ENCODE peak calls at places on chromosomes 12 and 14, in six cellular contexts. R is hepatocyte, O is right cardiac atrium, K is NT2/D1, Z is skeletal muscle cell, J is OCI-LY7. E is an unnamed sample.
A peak's percentile ranks its signal among the peaks of the same experiment; 100 is the strongest.

GRCh38 chr12:27521981-27522380 is 2.0 kb upstream of the PPFIBP1 start:
- DNase-seq in R (no peak), O (no peak), K (no peak), Z (no peak), J (no peak), E (no peak)

GRCh38 chr12:19596755-19597154 is 157.5 kb downstream of the AEBP2 start:
- DNase-seq in R (no peak), O (no peak), K (no peak), Z (no peak), J (no peak), E (no peak)

GRCh38 chr12:5969974-5970690 is 25.1 kb upstream of the ANO2 start:
- DNase-seq in R (no peak), O (no peak), K (no peak), Z (no peak), J (no peak), E (no peak)

GRCh38 chr14:28759056-28759657 is 7.4 kb upstream of the FOXG1 start:
- DNase-seq in R (no peak), O (no peak), K (no peak), Z (no peak), J (no peak), E (no peak)

GRCh38 chr14:51004801-51005526 is 60.7 kb upstream of the PYGL start:
- DNase-seq in R (peak; percentile 47), O (no peak), K (no peak), Z (no peak), J (no peak), E (no peak)

GRCh38 chr14:38079268-38079667 is 128.4 kb upstream of the SSTR1 start:
- DNase-seq in R (peak; percentile 16), O (no peak), K (no peak), Z (no peak), J (no peak), E (no peak)

GRCh38 chr14:53879022-53879686 is 77.5 kb downstream of the BMP4 start:
- DNase-seq in R (no peak), O (no peak), K (no peak), Z (no peak), J (no peak), E (no peak)

GRCh38 chr14:95225251-95225887 is 68.0 kb upstream of the DICER1 start:
- DNase-seq in R (no peak), O (no peak), K (no peak), Z (no peak), J (no peak), E (no peak)

GRCh38 chr12:57993030-57993429 is 51.7 kb downstream of the ATP23 start:
- DNase-seq in R (no peak), O (no peak), K (no peak), Z (no peak), J (no peak), E (no peak)

GRCh38 chr12:62957233-62957953 is 22.4 kb upstream of the PPM1H start:
- DNase-seq in R (no peak), O (no peak), K (peak; percentile 59), Z (no peak), J (no peak), E (no peak)

GRCh38 chr14:97723834-97724770 is 926.9 kb downstream of the VRK1 start:
- DNase-seq in R (no peak), O (no peak), K (no peak), Z (no peak), J (no peak), E (peak; percentile 54)

GRCh38 chr14:92780444-92780843 is 13.7 kb upstream of the GOLGA5 start:
- DNase-seq in R (no peak), O (no peak), K (no peak), Z (peak; percentile 38), J (no peak), E (no peak)

GRCh38 chr14:49849213-49849847 is 3.3 kb downstream of the NEMF start:
- DNase-seq in R (no peak), O (no peak), K (no peak), Z (no peak), J (no peak), E (no peak)

GRCh38 chr12:124296295-124296915 is 1.5 kb downstream of the RFLNA start:
- DNase-seq in R (peak; percentile 76), O (peak; percentile 44), K (no peak), Z (no peak), J (no peak), E (no peak)

GRCh38 chr12:91333966-91334365 is 151.3 kb upstream of the DCN start:
- DNase-seq in R (no peak), O (no peak), K (no peak), Z (no peak), J (no peak), E (no peak)

GRCh38 chr12:113208041-113208934 is 13.0 kb upstream of the TPCN1 start:
- DNase-seq in R (no peak), O (peak; percentile 77), K (no peak), Z (peak; percentile 49), J (peak; percentile 98), E (peak; percentile 98)

GRCh38 chr12:91729543-91729942 is 416.1 kb downstream of the BTG1 start:
- DNase-seq in R (no peak), O (no peak), K (no peak), Z (no peak), J (no peak), E (no peak)

GRCh38 chr12:57754411-57755193 is at the start of gene MARCHF9:
- DNase-seq in R (peak; percentile 89), O (peak; percentile 86), K (no peak), Z (no peak), J (peak; percentile 91), E (peak; percentile 86)

GRCh38 chr12:43100231-43100630 is 451.8 kb downstream of the ADAMTS20 start:
- DNase-seq in R (no peak), O (no peak), K (no peak), Z (no peak), J (no peak), E (no peak)

GRCh38 chr12:9673404-9674225 is 4.1 kb downstream of the CLEC2D start:
- DNase-seq in R (peak; percentile 42), O (peak; percentile 80), K (peak; percentile 81), Z (peak; percentile 84), J (peak; percentile 43), E (peak; percentile 83)

GRCh38 chr12:124442772-124443445 is 124.5 kb downstream of the NCOR2 start:
- DNase-seq in R (no peak), O (peak; percentile 56), K (no peak), Z (no peak), J (no peak), E (no peak)

DNA sequence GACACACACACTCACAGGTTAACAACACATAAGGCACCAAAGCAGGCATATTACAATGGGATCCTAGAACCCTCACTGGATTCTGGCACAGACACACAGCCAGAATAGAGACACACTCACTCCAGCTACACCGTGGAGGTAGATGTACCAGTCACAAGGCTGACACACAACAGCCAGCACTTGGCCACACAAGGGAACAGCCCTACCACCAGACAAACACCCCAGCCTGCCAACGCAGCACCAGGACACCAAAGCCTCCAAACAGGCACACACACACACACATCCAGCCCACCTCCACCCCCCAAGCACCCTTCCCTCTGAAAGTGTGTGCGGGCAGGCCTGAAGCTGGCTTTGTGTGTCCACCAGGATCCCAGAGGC is 10.9 kb upstream of the ITGB7 start:
- DNase-seq in R (no peak), O (no peak), K (no peak), Z (no peak), J (no peak), E (no peak)
- H3K4me3 ChIP-seq in R (no peak overlapping the region), O (peak overlapping the region; percentile 93), K (no peak overlapping the region), Z (peak overlapping the region; percentile 80), J (no peak overlapping the region), E (no peak overlapping the region)

GRCh38 chr14:103091041-103091882 is 3.3 kb upstream of the EXOC3L4 start:
- DNase-seq in R (peak; percentile 83), O (peak; percentile 88), K (no peak), Z (no peak), J (peak; percentile 62), E (peak; percentile 79)

GRCh38 chr14:103088921-103089320 is 4.9 kb downstream of the LBHD2 start:
- DNase-seq in R (no peak), O (peak; percentile 38), K (no peak), Z (no peak), J (no peak), E (no peak)

GRCh38 chr14:103089386-103090335 is 4.9 kb upstream of the EXOC3L4 start:
- DNase-seq in R (no peak), O (peak; percentile 56), K (no peak), Z (no peak), J (no peak), E (no peak)

GRCh38 chr14:103091883-103092222 is 2.7 kb upstream of the EXOC3L4 start:
- DNase-seq in R (no peak), O (no peak), K (no peak), Z (no peak), J (no peak), E (no peak)

DNA sequence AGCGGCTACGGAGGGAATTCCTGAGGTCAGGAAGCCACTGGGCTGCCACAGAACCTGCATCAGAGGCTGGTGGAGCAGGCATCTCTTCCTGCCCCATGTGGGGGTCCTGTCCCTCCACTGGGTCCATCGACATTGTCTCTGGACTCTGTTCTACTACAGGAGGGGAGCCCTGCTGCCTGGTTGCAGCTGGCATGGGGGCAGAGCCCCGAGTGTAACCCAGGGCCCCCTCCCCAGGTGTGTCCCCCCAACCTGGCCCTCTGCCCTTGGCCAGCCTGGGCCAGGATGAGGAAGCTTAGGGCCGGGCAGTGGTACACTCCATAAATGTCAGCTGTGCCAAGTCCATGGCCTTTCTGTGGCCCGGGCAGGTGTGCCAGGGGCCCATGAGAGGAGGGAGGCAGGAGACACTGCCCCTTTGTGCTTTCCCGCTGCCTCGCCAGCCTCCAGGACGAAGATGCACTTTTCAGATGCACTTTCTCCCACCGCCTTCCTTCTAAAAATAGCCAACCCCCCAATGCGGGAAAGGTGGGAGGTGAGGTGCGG is 4.0 kb upstream of the EXOC3L4 start:
- DNase-seq in R (no peak), O (no peak), K (no peak), Z (no peak), J (no peak), E (no peak)
- H3K4me3 ChIP-seq in R (no peak overlapping the region), O (no peak overlapping the region), K (no peak overlapping the region), Z (no peak overlapping the region), J (no peak overlapping the region), E (no peak overlapping the region)

GRCh38 chr14:75165586-75166391 is 10.6 kb downstream of the TMED10 start:
- DNase-seq in R (no peak), O (peak; percentile 62), K (no peak), Z (no peak), J (no peak), E (no peak)
- H3K4me3 ChIP-seq in R (no peak overlapping the region), O (no peak overlapping the region), K (no peak overlapping the region), Z (no peak overlapping the region), J (no peak overlapping the region), E (no peak overlapping the region)

GRCh38 chr12:29591140-29592020 is 93.9 kb upstream of the OVCH1 start:
- DNase-seq in R (peak; percentile 35), O (peak; percentile 45), K (peak; percentile 78), Z (no peak), J (no peak), E (peak; percentile 28)
- H3K4me3 ChIP-seq in R (no peak overlapping the region), O (no peak overlapping the region), K (no peak overlapping the region), Z (no peak overlapping the region), J (no peak overlapping the region), E (no peak overlapping the region)